ENCODE peak calls at places on chromosome 10, in six cellular contexts. One of them, this sample, is unnamed. For H3K36me3, the result is how much of the 10 kb centered on the place peaks cover.

GRCh38 chr10:64115913-64116643 is 594.9 kb downstream of the REEP3 start:
- DNase-seq in mesenchymal stem cell: peak
- DNase-seq in lung: no peak
- DNase-seq in hepatocyte: peak
- DNase-seq in CD8-positive, alpha-beta memory T cell: no peak
- DNase-seq in aorta: no peak
- DNase-seq in this sample: peak

GRCh38 chr10:34018129-34018528 is 683.7 kb upstream of the NRP1 start:
- DNase-seq in hepatocyte: no peak
- DNase-seq in lung: no peak
- DNase-seq in CD8-positive, alpha-beta memory T cell: no peak
- DNase-seq in aorta: no peak
- DNase-seq in mesenchymal stem cell: no peak
- DNase-seq in this sample: peak

GRCh38 chr10:69769395-69769989 is 32.2 kb upstream of the COL13A1 start:
- DNase-seq in CD8-positive, alpha-beta memory T cell: no peak
- DNase-seq in mesenchymal stem cell: peak
- DNase-seq in aorta: peak
- DNase-seq in lung: no peak
- DNase-seq in hepatocyte: peak
- DNase-seq in this sample: peak

GRCh38 chr10:78892383-78893191 is 176.2 kb upstream of the ZMIZ1 start:
- DNase-seq in aorta: no peak
- DNase-seq in lung: peak
- DNase-seq in mesenchymal stem cell: peak
- DNase-seq in hepatocyte: no peak
- DNase-seq in CD8-positive, alpha-beta memory T cell: no peak
- DNase-seq in this sample: no peak

GRCh38 chr10:63672491-63672890 is 151.3 kb downstream of the REEP3 start:
- DNase-seq in hepatocyte: no peak
- DNase-seq in mesenchymal stem cell: no peak
- DNase-seq in aorta: no peak
- DNase-seq in lung: no peak
- DNase-seq in CD8-positive, alpha-beta memory T cell: no peak
- DNase-seq in this sample: no peak

GRCh38 chr10:31353574-31353973 is 34.6 kb downstream of the ZEB1 start:
- DNase-seq in mesenchymal stem cell: peak
- DNase-seq in lung: no peak
- DNase-seq in hepatocyte: peak
- DNase-seq in aorta: no peak
- DNase-seq in CD8-positive, alpha-beta memory T cell: peak
- DNase-seq in this sample: peak

GRCh38 chr10:99279626-99280111 is 44.0 kb upstream of the HPSE2 start:
- DNase-seq in hepatocyte: peak
- DNase-seq in lung: no peak
- DNase-seq in CD8-positive, alpha-beta memory T cell: no peak
- DNase-seq in mesenchymal stem cell: peak
- DNase-seq in aorta: no peak
- DNase-seq in this sample: peak

GRCh38 chr10:787933-788651 is 98.6 kb upstream of the DIP2C start:
- DNase-seq in aorta: no peak
- DNase-seq in hepatocyte: no peak
- DNase-seq in lung: peak
- DNase-seq in CD8-positive, alpha-beta memory T cell: no peak
- DNase-seq in mesenchymal stem cell: no peak
- DNase-seq in this sample: peak

GRCh38 chr10:28986117-28986792 is 302.6 kb upstream of the LYZL1 start:
- DNase-seq in lung: no peak
- DNase-seq in aorta: no peak
- DNase-seq in CD8-positive, alpha-beta memory T cell: no peak
- DNase-seq in hepatocyte: no peak
- DNase-seq in mesenchymal stem cell: peak
- DNase-seq in this sample: no peak

GRCh38 chr10:68759223-68759863 is 38.3 kb downstream of the CCAR1 start:
- DNase-seq in aorta: no peak
- DNase-seq in mesenchymal stem cell: no peak
- DNase-seq in hepatocyte: no peak
- DNase-seq in CD8-positive, alpha-beta memory T cell: no peak
- DNase-seq in lung: no peak
- DNase-seq in this sample: no peak

GRCh38 chr10:68756246-68756645 is 35.2 kb downstream of the CCAR1 start:
- DNase-seq in aorta: no peak
- DNase-seq in mesenchymal stem cell: no peak
- DNase-seq in CD8-positive, alpha-beta memory T cell: no peak
- DNase-seq in hepatocyte: no peak
- DNase-seq in lung: no peak
- DNase-seq in this sample: no peak

GRCh38 chr10:68756766-68757165 is 35.7 kb downstream of the CCAR1 start:
- DNase-seq in lung: no peak
- DNase-seq in CD8-positive, alpha-beta memory T cell: no peak
- DNase-seq in aorta: no peak
- DNase-seq in mesenchymal stem cell: no peak
- DNase-seq in hepatocyte: no peak
- DNase-seq in this sample: no peak

GRCh38 chr10:68759967-68760366 is 38.9 kb downstream of the CCAR1 start:
- DNase-seq in mesenchymal stem cell: no peak
- DNase-seq in lung: no peak
- DNase-seq in CD8-positive, alpha-beta memory T cell: no peak
- DNase-seq in aorta: no peak
- DNase-seq in hepatocyte: no peak
- DNase-seq in this sample: no peak
- H3K36me3 ChIP-seq in mesenchymal stem cell: half or more
- H3K36me3 ChIP-seq in lung: under half
- H3K36me3 ChIP-seq in CD8-positive, alpha-beta memory T cell: under half
- H3K36me3 ChIP-seq in aorta: under half
- H3K36me3 ChIP-seq in hepatocyte: under half
- H3K36me3 ChIP-seq in this sample: half or more

GRCh38 chr10:77818378-77818777 is 108.2 kb downstream of the DLG5 start:
- DNase-seq in hepatocyte: no peak
- DNase-seq in aorta: no peak
- DNase-seq in mesenchymal stem cell: no peak
- DNase-seq in CD8-positive, alpha-beta memory T cell: no peak
- DNase-seq in lung: no peak
- DNase-seq in this sample: no peak
- H3K36me3 ChIP-seq in hepatocyte: under half
- H3K36me3 ChIP-seq in aorta: under half
- H3K36me3 ChIP-seq in mesenchymal stem cell: half or more
- H3K36me3 ChIP-seq in CD8-positive, alpha-beta memory T cell: under half
- H3K36me3 ChIP-seq in lung: under half
- H3K36me3 ChIP-seq in this sample: under half

GRCh38 chr10:100943508-100943907 is 25.8 kb upstream of the SEMA4G start:
- DNase-seq in mesenchymal stem cell: no peak
- DNase-seq in lung: no peak
- DNase-seq in aorta: no peak
- DNase-seq in hepatocyte: no peak
- DNase-seq in CD8-positive, alpha-beta memory T cell: no peak
- DNase-seq in this sample: no peak

GRCh38 chr10:100945754-100946153 is 23.6 kb upstream of the SEMA4G start:
- DNase-seq in mesenchymal stem cell: no peak
- DNase-seq in lung: no peak
- DNase-seq in aorta: no peak
- DNase-seq in CD8-positive, alpha-beta memory T cell: no peak
- DNase-seq in hepatocyte: no peak
- DNase-seq in this sample: no peak

GRCh38 chr10:100939763-100940344 is 27.1 kb downstream of the SLF2 start:
- DNase-seq in lung: no peak
- DNase-seq in CD8-positive, alpha-beta memory T cell: no peak
- DNase-seq in mesenchymal stem cell: peak
- DNase-seq in aorta: no peak
- DNase-seq in hepatocyte: no peak
- DNase-seq in this sample: no peak

GRCh38 chr10:100942229-100942628 is 27.1 kb upstream of the SEMA4G start:
- DNase-seq in CD8-positive, alpha-beta memory T cell: no peak
- DNase-seq in hepatocyte: no peak
- DNase-seq in aorta: no peak
- DNase-seq in lung: no peak
- DNase-seq in mesenchymal stem cell: no peak
- DNase-seq in this sample: no peak
- H3K36me3 ChIP-seq in CD8-positive, alpha-beta memory T cell: under half
- H3K36me3 ChIP-seq in hepatocyte: under half
- H3K36me3 ChIP-seq in aorta: under half
- H3K36me3 ChIP-seq in lung: under half
- H3K36me3 ChIP-seq in mesenchymal stem cell: half or more
- H3K36me3 ChIP-seq in this sample: half or more

GRCh38 chr10:128074589-128074988 is 51.6 kb downstream of the MKI67 start:
- DNase-seq in lung: no peak
- DNase-seq in hepatocyte: no peak
- DNase-seq in mesenchymal stem cell: no peak
- DNase-seq in CD8-positive, alpha-beta memory T cell: no peak
- DNase-seq in aorta: no peak
- DNase-seq in this sample: no peak
- H3K36me3 ChIP-seq in lung: under half
- H3K36me3 ChIP-seq in hepatocyte: under half
- H3K36me3 ChIP-seq in mesenchymal stem cell: half or more
- H3K36me3 ChIP-seq in CD8-positive, alpha-beta memory T cell: half or more
- H3K36me3 ChIP-seq in aorta: under half
- H3K36me3 ChIP-seq in this sample: under half

GRCh38 chr10:121525276-121526039 is 72.8 kb downstream of the FGFR2 start:
- DNase-seq in aorta: no peak
- DNase-seq in hepatocyte: peak
- DNase-seq in CD8-positive, alpha-beta memory T cell: no peak
- DNase-seq in lung: peak
- DNase-seq in mesenchymal stem cell: no peak
- DNase-seq in this sample: no peak
- H3K36me3 ChIP-seq in aorta: under half
- H3K36me3 ChIP-seq in hepatocyte: under half
- H3K36me3 ChIP-seq in CD8-positive, alpha-beta memory T cell: under half
- H3K36me3 ChIP-seq in lung: under half
- H3K36me3 ChIP-seq in mesenchymal stem cell: under half
- H3K36me3 ChIP-seq in this sample: under half

GRCh38 chr10:5929442-5929841 is 39.4 kb downstream of the FBH1 start:
- DNase-seq in aorta: no peak
- DNase-seq in mesenchymal stem cell: no peak
- DNase-seq in lung: no peak
- DNase-seq in hepatocyte: no peak
- DNase-seq in CD8-positive, alpha-beta memory T cell: no peak
- DNase-seq in this sample: no peak
- H3K36me3 ChIP-seq in aorta: under half
- H3K36me3 ChIP-seq in mesenchymal stem cell: half or more
- H3K36me3 ChIP-seq in lung: under half
- H3K36me3 ChIP-seq in hepatocyte: under half
- H3K36me3 ChIP-seq in CD8-positive, alpha-beta memory T cell: under half
- H3K36me3 ChIP-seq in this sample: half or more